ENCODE peak calls at places on chromosome 14, in eight cellular contexts. W is neural progenitor cell, O is PC-3, U is A673, Q is HCT116, Y is GM23248, H is fibroblast of lung, S is hepatocyte. C is an unnamed sample.
A peak's percentile ranks its signal among the peaks of the same experiment; 100 is the strongest.

GRCh38 chr14:71371711-71372396 is 464.6 kb downstream of the PCNX1 start:
- DNase-seq in W (no peak), O (peak; percentile 78), U (peak; percentile 56), Q (no peak), Y (peak; percentile 85), H (peak; percentile 85), S (peak; percentile 15), C (no peak)

GRCh38 chr14:49583629-49584028 is 2.6 kb downstream of the RPS29 start:
- DNase-seq in W (no peak), O (no peak), U (no peak), Q (no peak), Y (no peak), H (no peak), S (no peak), C (no peak)

GRCh38 chr14:63644741-63645140 is 3.1 kb upstream of the WDR89 start:
- DNase-seq in W (no peak), O (peak; percentile 15), U (no peak), Q (no peak), Y (no peak), H (no peak), S (no peak), C (no peak)

GRCh38 chr14:101917413-101918124 is 46.8 kb upstream of the DYNC1H1 start:
- DNase-seq in W (no peak), O (no peak), U (no peak), Q (no peak), Y (no peak), H (no peak), S (no peak), C (no peak)

GRCh38 chr14:74956000-74956279 is 543 bp upstream of the PGF start:
- DNase-seq in W (no peak), O (no peak), U (no peak), Q (no peak), Y (no peak), H (no peak), S (no peak), C (no peak)

GRCh38 chr14:89188492-89188891 is 228.5 kb downstream of the FOXN3 start:
- DNase-seq in W (no peak), O (no peak), U (no peak), Q (no peak), Y (no peak), H (no peak), S (no peak), C (no peak)

GRCh38 chr14:36661506-36662257 is at the start of gene PAX9:
- DNase-seq in W (peak; percentile 97), O (peak; percentile 99), U (peak; percentile 98), Q (peak; percentile 81), Y (peak; percentile 90), H (peak; percentile 67), S (peak; percentile 91), C (peak; percentile 56)

GRCh38 chr14:91352101-91352500 is 65.5 kb downstream of the CCDC88C start:
- DNase-seq in W (peak; percentile 49), O (no peak), U (no peak), Q (no peak), Y (peak; percentile 62), H (peak; percentile 23), S (no peak), C (no peak)

GRCh38 chr14:91947196-91948184 is at the start of gene FBLN5:
- DNase-seq in W (peak; percentile 82), O (no peak), U (peak; percentile 67), Q (no peak), Y (peak; percentile 93), H (peak; percentile 88), S (peak; percentile 73), C (no peak)

GRCh38 chr14:63952933-63953437 is 100.2 kb downstream of the SYNE2 start:
- DNase-seq in W (no peak), O (no peak), U (no peak), Q (no peak), Y (peak; percentile 60), H (peak; percentile 25), S (no peak), C (no peak)

GRCh38 chr14:79369359-79370332 is 841.7 kb downstream of the DIO2 start:
- DNase-seq in W (no peak), O (peak; percentile 90), U (peak; percentile 9), Q (no peak), Y (peak; percentile 56), H (peak; percentile 99), S (peak; percentile 72), C (no peak)

GRCh38 chr14:25178255-25178654 is 128.3 kb upstream of the STXBP6 start:
- DNase-seq in W (no peak), O (peak; percentile 37), U (no peak), Q (no peak), Y (no peak), H (no peak), S (no peak), C (no peak)

GRCh38 chr14:32078030-32078793 is 1.1 kb downstream of the ARHGAP5 start:
- DNase-seq in W (peak; percentile 27), O (peak; percentile 39), U (no peak), Q (no peak), Y (peak; percentile 60), H (peak; percentile 41), S (peak; percentile 64), C (no peak)

GRCh38 chr14:95998656-95999055 is 40.5 kb upstream of the C14orf132 start:
- DNase-seq in W (no peak), O (peak; percentile 33), U (peak; percentile 42), Q (peak; percentile 16), Y (peak; percentile 73), H (peak; percentile 32), S (no peak), C (no peak)

GRCh38 chr14:68174446-68174845 is 354.9 kb downstream of the RAD51B start:
- DNase-seq in W (no peak), O (peak; percentile 31), U (no peak), Q (no peak), Y (no peak), H (peak; percentile 51), S (no peak), C (no peak)

GRCh38 chr14:68688872-68689371 is 103.9 kb downstream of the ZFP36L1 start:
- DNase-seq in W (peak; percentile 40), O (peak; percentile 23), U (peak; percentile 51), Q (no peak), Y (peak; percentile 59), H (peak; percentile 79), S (peak; percentile 73), C (peak; percentile 40)

GRCh38 chr14:105092912-105093425 is 27.7 kb upstream of the GPR132 start:
- DNase-seq in W (peak; percentile 67), O (peak; percentile 66), U (peak; percentile 68), Q (no peak), Y (peak; percentile 82), H (peak; percentile 70), S (peak; percentile 90), C (no peak)

GRCh38 chr14:38391334-38391733 is 135.4 kb upstream of the CLEC14A start:
- DNase-seq in W (no peak), O (peak; percentile 49), U (no peak), Q (no peak), Y (peak; percentile 57), H (peak; percentile 45), S (no peak), C (no peak)

GRCh38 chr14:87998414-87998813 is 5.4 kb upstream of the GALC start:
- DNase-seq in W (no peak), O (no peak), U (no peak), Q (no peak), Y (no peak), H (no peak), S (no peak), C (no peak)

GRCh38 chr14:61696753-61697318 is 1.5 kb downstream of the HIF1A start:
- DNase-seq in W (no peak), O (no peak), U (no peak), Q (no peak), Y (peak; percentile 65), H (no peak), S (no peak), C (no peak)

GRCh38 chr14:105507247-105507646 is 16.2 kb downstream of the TEDC1 start:
- DNase-seq in W (no peak), O (no peak), U (no peak), Q (no peak), Y (no peak), H (no peak), S (no peak), C (no peak)

GRCh38 chr14:23122086-23122485 is 3.0 kb upstream of the CEBPE start:
- DNase-seq in W (no peak), O (no peak), U (no peak), Q (no peak), Y (no peak), H (no peak), S (no peak), C (no peak)
- TF ChIP-seq EZH2 in W (no peak), O (no peak), U (no peak), Q (no peak), Y (no peak), H (no peak), S (no peak), C (no peak)

DNA sequence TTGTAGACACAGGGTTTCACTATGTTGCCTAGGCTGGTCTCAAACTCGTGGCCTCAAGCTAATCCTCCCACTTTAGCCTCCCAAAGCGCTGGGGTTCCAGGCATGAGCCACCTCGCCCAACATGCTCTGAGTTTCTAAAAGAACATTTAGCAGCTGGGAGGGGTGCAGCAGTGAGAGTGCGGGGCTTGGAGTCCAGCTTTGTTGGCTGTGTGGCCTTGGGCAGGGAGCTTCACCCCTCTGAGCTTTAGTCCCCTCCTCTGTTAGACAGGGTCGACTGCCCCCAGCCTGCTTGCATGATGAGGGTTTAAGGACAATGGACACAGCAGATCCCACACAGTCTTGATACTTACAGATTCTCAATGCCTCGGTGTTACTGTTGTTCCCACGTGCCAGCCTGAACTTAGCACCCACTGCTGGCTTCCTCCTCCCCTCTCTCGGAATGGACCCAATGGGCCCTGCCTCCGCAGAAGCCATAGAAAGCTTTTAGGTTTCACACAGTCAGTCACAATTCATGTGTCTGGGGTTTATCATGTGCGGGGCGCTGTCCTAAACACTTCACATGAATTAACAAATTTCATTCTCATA is 54.6 kb downstream of the PSMA6 start:
- DNase-seq in W (no peak), O (no peak), U (no peak), Q (no peak), Y (no peak), H (no peak), S (no peak), C (no peak)
- H3K4me3 ChIP-seq in W (no peak overlapping the region), O (no peak overlapping the region), U (no peak overlapping the region), Q (no peak overlapping the region), Y (no peak overlapping the region), H (no peak overlapping the region), S (no peak overlapping the region), C (no peak overlapping the region)

DNA sequence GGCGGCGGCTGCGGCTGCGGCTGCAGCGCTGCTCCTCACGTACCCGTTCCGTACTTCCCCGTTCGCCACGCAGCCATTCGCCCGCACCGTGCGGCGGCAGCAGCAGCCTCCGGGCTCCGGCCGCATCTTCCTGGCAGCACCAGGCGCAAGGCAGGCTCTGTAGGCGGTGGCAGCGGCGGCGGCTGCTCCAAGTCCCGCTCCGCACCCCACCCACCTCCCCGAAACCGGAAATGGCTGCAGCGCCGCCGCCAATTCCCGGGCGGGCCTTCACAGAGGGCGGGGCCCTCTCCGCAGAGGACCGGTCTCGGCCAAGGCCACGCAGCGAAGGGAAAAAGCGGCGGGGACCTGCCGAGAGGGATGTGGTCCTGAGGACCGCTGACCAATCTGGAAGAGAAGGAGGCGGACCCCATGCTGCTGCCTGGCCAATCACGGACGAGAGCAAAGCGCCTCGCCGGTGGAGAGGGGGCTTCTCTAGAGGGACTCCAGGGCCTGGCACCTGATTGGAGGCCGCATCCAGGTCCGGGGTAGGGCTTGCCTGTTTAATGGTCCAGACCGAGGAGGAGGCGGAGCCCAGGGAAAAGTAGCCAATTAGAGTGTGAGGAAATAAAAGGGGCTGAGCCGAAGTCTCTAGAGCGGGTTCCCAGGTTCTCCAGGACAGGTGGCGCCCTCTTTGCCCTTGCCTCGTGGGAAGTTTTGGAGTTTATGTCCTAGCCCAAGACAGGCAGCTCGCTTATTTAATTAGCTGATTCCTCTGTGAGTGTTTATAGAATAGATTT is at the start of gene SPTLC2:
- DNase-seq in W (peak; percentile 99), O (peak; percentile 99), U (peak; percentile 100), Q (peak; percentile 99), Y (peak; percentile 100), H (peak; percentile 100), S (peak; percentile 99), C (peak; percentile 94)
- TF ChIP-seq EZH2 in W (peak; percentile 44), O (no peak), U (no peak), Q (no peak), Y (no peak), H (no peak), S (no peak), C (no peak)

GRCh38 chr14:69997849-69998248 is 118.6 kb downstream of the SMOC1 start:
- DNase-seq in W (no peak), O (peak; percentile 63), U (no peak), Q (no peak), Y (peak; percentile 68), H (peak; percentile 75), S (peak; percentile 24), C (no peak)
- H3K4me3 ChIP-seq in W (no peak overlapping the region), O (no peak overlapping the region), U (no peak overlapping the region), Q (no peak overlapping the region), Y (no peak overlapping the region), H (no peak overlapping the region), S (no peak overlapping the region), C (no peak overlapping the region)

C was measured in SK-N-MC.